ENCODE peak calls at places on chromosomes 1 and 21, in nine cellular contexts. One of them, this sample, is unnamed.

GRCh38 chr1:9294440-9294773 is 1.7 kb downstream of the SPSB1 start:
- DNase-seq in OCI-LY7: peak; percentile 38
- DNase-seq in naive thymus-derived CD4-positive, alpha-beta T cell: no peak
- DNase-seq in tibial artery: no peak
- DNase-seq in heart right ventricle: no peak
- DNase-seq in A673: peak; percentile 74
- DNase-seq in left ventricle myocardium inferior: no peak
- DNase-seq in testis: no peak
- DNase-seq in Panc1: no peak
- DNase-seq in this sample: peak; percentile 54

GRCh38 chr1:98468111-98468717 is 193.3 kb upstream of the SNX7 start:
- DNase-seq in OCI-LY7: peak; percentile 6
- DNase-seq in naive thymus-derived CD4-positive, alpha-beta T cell: no peak
- DNase-seq in tibial artery: no peak
- DNase-seq in heart right ventricle: no peak
- DNase-seq in A673: peak; percentile 80
- DNase-seq in left ventricle myocardium inferior: no peak
- DNase-seq in testis: no peak
- DNase-seq in Panc1: peak; percentile 42
- DNase-seq in this sample: no peak

GRCh38 chr21:26954591-26955214 is 12.2 kb downstream of the ADAMTS5 start:
- DNase-seq in OCI-LY7: no peak
- DNase-seq in naive thymus-derived CD4-positive, alpha-beta T cell: no peak
- DNase-seq in tibial artery: no peak
- DNase-seq in heart right ventricle: no peak
- DNase-seq in A673: no peak
- DNase-seq in left ventricle myocardium inferior: no peak
- DNase-seq in testis: no peak
- DNase-seq in Panc1: no peak
- DNase-seq in this sample: no peak

GRCh38 chr1:1422465-1423244 is 1.6 kb upstream of the ANKRD65 start:
- DNase-seq in OCI-LY7: no peak
- DNase-seq in naive thymus-derived CD4-positive, alpha-beta T cell: no peak
- DNase-seq in tibial artery: no peak
- DNase-seq in heart right ventricle: no peak
- DNase-seq in A673: no peak
- DNase-seq in left ventricle myocardium inferior: no peak
- DNase-seq in testis: no peak
- DNase-seq in Panc1: no peak
- DNase-seq in this sample: no peak

GRCh38 chr1:23804183-23804582 is 3.6 kb upstream of the GALE start:
- DNase-seq in OCI-LY7: no peak
- DNase-seq in naive thymus-derived CD4-positive, alpha-beta T cell: no peak
- DNase-seq in tibial artery: no peak
- DNase-seq in heart right ventricle: no peak
- DNase-seq in A673: no peak
- DNase-seq in left ventricle myocardium inferior: no peak
- DNase-seq in testis: no peak
- DNase-seq in Panc1: no peak
- DNase-seq in this sample: no peak

GRCh38 chr1:76240321-76240720 is 165.8 kb downstream of the ST6GALNAC3 start:
- DNase-seq in OCI-LY7: peak; percentile 10
- DNase-seq in naive thymus-derived CD4-positive, alpha-beta T cell: no peak
- DNase-seq in tibial artery: no peak
- DNase-seq in heart right ventricle: no peak
- DNase-seq in A673: no peak
- DNase-seq in left ventricle myocardium inferior: no peak
- DNase-seq in testis: no peak
- DNase-seq in Panc1: no peak
- DNase-seq in this sample: no peak

GRCh38 chr1:238581332-238581731 is 690.6 kb upstream of the ZP4 start:
- DNase-seq in OCI-LY7: no peak
- DNase-seq in naive thymus-derived CD4-positive, alpha-beta T cell: no peak
- DNase-seq in tibial artery: no peak
- DNase-seq in heart right ventricle: no peak
- DNase-seq in A673: no peak
- DNase-seq in left ventricle myocardium inferior: no peak
- DNase-seq in testis: no peak
- DNase-seq in Panc1: no peak
- DNase-seq in this sample: no peak

GRCh38 chr1:205474571-205474970 is 18.7 kb upstream of the BLACAT1 start:
- DNase-seq in OCI-LY7: no peak
- DNase-seq in naive thymus-derived CD4-positive, alpha-beta T cell: no peak
- DNase-seq in tibial artery: no peak
- DNase-seq in heart right ventricle: no peak
- DNase-seq in A673: no peak
- DNase-seq in left ventricle myocardium inferior: no peak
- DNase-seq in testis: no peak
- DNase-seq in Panc1: no peak
- DNase-seq in this sample: no peak

GRCh38 chr1:179831852-179832699 is 45.5 kb downstream of the TOR1AIP2 start:
- DNase-seq in OCI-LY7: no peak
- DNase-seq in naive thymus-derived CD4-positive, alpha-beta T cell: peak; percentile 78
- DNase-seq in tibial artery: no peak
- DNase-seq in heart right ventricle: no peak
- DNase-seq in A673: no peak
- DNase-seq in left ventricle myocardium inferior: no peak
- DNase-seq in testis: peak; percentile 12
- DNase-seq in Panc1: no peak
- DNase-seq in this sample: no peak

GRCh38 chr1:206694551-206695124 is 9.9 kb downstream of the MAPKAPK2 start:
- DNase-seq in OCI-LY7: no peak
- DNase-seq in naive thymus-derived CD4-positive, alpha-beta T cell: no peak
- DNase-seq in tibial artery: no peak
- DNase-seq in heart right ventricle: no peak
- DNase-seq in A673: no peak
- DNase-seq in left ventricle myocardium inferior: no peak
- DNase-seq in testis: no peak
- DNase-seq in Panc1: no peak
- DNase-seq in this sample: no peak

GRCh38 chr1:109385417-109385816 is 12.3 kb downstream of the SORT1 start:
- DNase-seq in OCI-LY7: no peak
- DNase-seq in naive thymus-derived CD4-positive, alpha-beta T cell: no peak
- DNase-seq in tibial artery: peak; percentile 91
- DNase-seq in heart right ventricle: peak; percentile 12
- DNase-seq in A673: no peak
- DNase-seq in left ventricle myocardium inferior: peak; percentile 32
- DNase-seq in testis: peak; percentile 82
- DNase-seq in Panc1: no peak
- DNase-seq in this sample: no peak
- H3K4me1 ChIP-seq in OCI-LY7: peaks cover 61% of the 10 kb centered on the region
- H3K4me1 ChIP-seq in naive thymus-derived CD4-positive, alpha-beta T cell: no peaks in the 10 kb centered on the region
- H3K4me1 ChIP-seq in tibial artery: peaks cover 3% of the 10 kb centered on the region
- H3K4me1 ChIP-seq in heart right ventricle: peaks cover 61% of the 10 kb centered on the region
- H3K4me1 ChIP-seq in A673: peaks cover 6% of the 10 kb centered on the region
- H3K4me1 ChIP-seq in left ventricle myocardium inferior: peaks cover 95% of the 10 kb centered on the region
- H3K4me1 ChIP-seq in testis: peaks cover 37% of the 10 kb centered on the region
- H3K4me1 ChIP-seq in Panc1: no peaks in the 10 kb centered on the region
- H3K4me1 ChIP-seq in this sample: peaks cover 90% of the 10 kb centered on the region

DNA sequence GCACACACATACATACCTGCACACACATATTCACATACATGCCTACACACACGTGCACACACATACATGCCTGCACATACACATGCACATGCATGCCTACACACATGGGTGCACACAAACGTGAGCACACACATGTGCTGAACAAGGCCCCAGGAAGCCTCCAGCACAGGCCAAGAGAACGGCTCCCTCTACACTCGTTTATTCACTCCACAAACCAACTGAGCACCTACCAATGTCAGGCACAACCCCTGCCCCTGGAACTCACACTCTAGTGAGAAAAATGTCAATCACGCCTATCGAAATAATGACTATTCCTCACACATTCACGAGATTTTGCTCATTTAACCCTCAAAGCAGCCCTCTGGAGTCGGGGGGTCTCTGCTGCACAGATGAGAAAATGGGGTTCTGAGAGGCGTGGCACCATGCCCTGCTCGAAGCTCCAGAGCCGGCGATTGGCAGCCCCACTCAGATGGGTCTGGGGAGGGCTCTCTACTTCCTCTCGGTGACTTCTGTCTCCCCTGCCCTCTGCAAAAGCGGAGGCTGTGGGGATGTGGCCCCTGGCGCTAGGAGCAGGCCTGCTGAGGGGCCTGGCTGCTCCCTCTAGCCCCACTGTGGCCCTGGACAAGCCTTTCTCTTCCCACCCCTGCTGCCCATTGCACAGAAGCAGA is 90.2 kb upstream of the RUNX3 start:
- DNase-seq in OCI-LY7: no peak
- DNase-seq in naive thymus-derived CD4-positive, alpha-beta T cell: no peak
- DNase-seq in tibial artery: no peak
- DNase-seq in heart right ventricle: no peak
- DNase-seq in A673: no peak
- DNase-seq in left ventricle myocardium inferior: no peak
- DNase-seq in testis: no peak
- DNase-seq in Panc1: no peak
- DNase-seq in this sample: no peak
- H3K4me1 ChIP-seq in OCI-LY7: peaks cover 59% of the 10 kb centered on the region
- H3K4me1 ChIP-seq in naive thymus-derived CD4-positive, alpha-beta T cell: peaks cover 45% of the 10 kb centered on the region
- H3K4me1 ChIP-seq in tibial artery: no peaks in the 10 kb centered on the region
- H3K4me1 ChIP-seq in heart right ventricle: peaks cover 9% of the 10 kb centered on the region
- H3K4me1 ChIP-seq in A673: peaks cover 28% of the 10 kb centered on the region
- H3K4me1 ChIP-seq in left ventricle myocardium inferior: peaks cover 15% of the 10 kb centered on the region
- H3K4me1 ChIP-seq in testis: no peaks in the 10 kb centered on the region
- H3K4me1 ChIP-seq in Panc1: peaks cover 8% of the 10 kb centered on the region
- H3K4me1 ChIP-seq in this sample: no peaks in the 10 kb centered on the region

DNA sequence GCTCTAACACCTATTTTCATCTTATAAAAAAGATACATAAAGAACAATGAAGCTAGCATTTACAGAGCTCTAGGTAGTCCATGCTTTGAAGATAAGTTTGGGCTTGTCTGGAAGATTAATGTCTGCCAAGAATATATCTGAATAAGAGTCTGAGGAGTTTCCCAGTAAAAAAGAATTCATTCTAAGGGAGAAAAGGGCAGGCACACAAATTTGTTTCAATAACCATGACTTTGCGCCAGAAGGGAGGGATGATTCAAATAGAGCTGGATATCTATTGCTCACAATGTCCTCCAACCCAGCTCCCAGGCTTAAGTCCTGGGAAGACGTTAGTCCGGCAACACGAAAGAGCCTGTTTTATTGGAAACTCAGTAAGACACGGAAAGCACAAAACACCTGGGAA is 9.7 kb upstream of the TTLL7 start:
- DNase-seq in OCI-LY7: no peak
- DNase-seq in naive thymus-derived CD4-positive, alpha-beta T cell: no peak
- DNase-seq in tibial artery: no peak
- DNase-seq in heart right ventricle: no peak
- DNase-seq in A673: no peak
- DNase-seq in left ventricle myocardium inferior: no peak
- DNase-seq in testis: no peak
- DNase-seq in Panc1: no peak
- DNase-seq in this sample: no peak
- H3K4me1 ChIP-seq in OCI-LY7: no peaks in the 10 kb centered on the region
- H3K4me1 ChIP-seq in naive thymus-derived CD4-positive, alpha-beta T cell: no peaks in the 10 kb centered on the region
- H3K4me1 ChIP-seq in tibial artery: no peaks in the 10 kb centered on the region
- H3K4me1 ChIP-seq in heart right ventricle: no peaks in the 10 kb centered on the region
- H3K4me1 ChIP-seq in A673: no peaks in the 10 kb centered on the region
- H3K4me1 ChIP-seq in left ventricle myocardium inferior: no peaks in the 10 kb centered on the region
- H3K4me1 ChIP-seq in testis: no peaks in the 10 kb centered on the region
- H3K4me1 ChIP-seq in Panc1: no peaks in the 10 kb centered on the region
- H3K4me1 ChIP-seq in this sample: no peaks in the 10 kb centered on the region

DNA sequence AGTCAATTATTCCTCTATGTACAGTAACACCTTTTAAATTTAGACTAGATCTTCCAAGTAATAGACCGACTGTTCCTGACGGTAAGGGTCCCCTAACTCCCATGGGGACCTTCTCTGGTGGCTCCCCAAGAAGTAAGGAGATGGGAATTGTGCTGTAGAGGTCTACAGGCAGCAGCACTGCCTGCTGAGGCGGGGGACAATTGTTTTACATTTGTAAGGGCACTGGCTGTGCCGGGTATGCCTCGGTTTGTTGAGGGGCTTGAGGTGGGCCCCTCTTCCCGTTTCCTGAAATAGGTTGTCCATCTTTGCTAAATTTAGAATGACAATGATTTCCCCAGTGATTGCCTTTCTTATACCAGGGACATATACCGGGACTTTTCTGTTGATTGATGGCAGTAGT is 13.1 kb upstream of the L1TD1 start:
- DNase-seq in OCI-LY7: no peak
- DNase-seq in naive thymus-derived CD4-positive, alpha-beta T cell: no peak
- DNase-seq in tibial artery: no peak
- DNase-seq in heart right ventricle: no peak
- DNase-seq in A673: no peak
- DNase-seq in left ventricle myocardium inferior: no peak
- DNase-seq in testis: no peak
- DNase-seq in Panc1: no peak
- DNase-seq in this sample: no peak
- H3K4me1 ChIP-seq in OCI-LY7: no peaks in the 10 kb centered on the region
- H3K4me1 ChIP-seq in naive thymus-derived CD4-positive, alpha-beta T cell: no peaks in the 10 kb centered on the region
- H3K4me1 ChIP-seq in tibial artery: no peaks in the 10 kb centered on the region
- H3K4me1 ChIP-seq in heart right ventricle: no peaks in the 10 kb centered on the region
- H3K4me1 ChIP-seq in A673: no peaks in the 10 kb centered on the region
- H3K4me1 ChIP-seq in left ventricle myocardium inferior: peaks cover 9% of the 10 kb centered on the region
- H3K4me1 ChIP-seq in testis: no peaks in the 10 kb centered on the region
- H3K4me1 ChIP-seq in Panc1: no peaks in the 10 kb centered on the region
- H3K4me1 ChIP-seq in this sample: no peaks in the 10 kb centered on the region

GRCh38 chr1:61091455-61091854 is 9.1 kb downstream of the NFIA start:
- DNase-seq in OCI-LY7: no peak
- DNase-seq in naive thymus-derived CD4-positive, alpha-beta T cell: no peak
- DNase-seq in tibial artery: no peak
- DNase-seq in heart right ventricle: no peak
- DNase-seq in A673: no peak
- DNase-seq in left ventricle myocardium inferior: no peak
- DNase-seq in testis: no peak
- DNase-seq in Panc1: no peak
- DNase-seq in this sample: no peak

GRCh38 chr1:61087574-61087973 is 5.2 kb downstream of the NFIA start:
- DNase-seq in OCI-LY7: no peak
- DNase-seq in naive thymus-derived CD4-positive, alpha-beta T cell: no peak
- DNase-seq in tibial artery: no peak
- DNase-seq in heart right ventricle: peak; percentile 33
- DNase-seq in A673: no peak
- DNase-seq in left ventricle myocardium inferior: no peak
- DNase-seq in testis: peak; percentile 58
- DNase-seq in Panc1: no peak
- DNase-seq in this sample: peak; percentile 66

GRCh38 chr1:61088163-61088840 is 5.9 kb downstream of the NFIA start:
- DNase-seq in OCI-LY7: no peak
- DNase-seq in naive thymus-derived CD4-positive, alpha-beta T cell: no peak
- DNase-seq in tibial artery: no peak
- DNase-seq in heart right ventricle: no peak
- DNase-seq in A673: no peak
- DNase-seq in left ventricle myocardium inferior: no peak
- DNase-seq in testis: no peak
- DNase-seq in Panc1: no peak
- DNase-seq in this sample: no peak

GRCh38 chr1:61090546-61090945 is 8.2 kb downstream of the NFIA start:
- DNase-seq in OCI-LY7: no peak
- DNase-seq in naive thymus-derived CD4-positive, alpha-beta T cell: no peak
- DNase-seq in tibial artery: no peak
- DNase-seq in heart right ventricle: no peak
- DNase-seq in A673: no peak
- DNase-seq in left ventricle myocardium inferior: no peak
- DNase-seq in testis: no peak
- DNase-seq in Panc1: no peak
- DNase-seq in this sample: no peak

DNA sequence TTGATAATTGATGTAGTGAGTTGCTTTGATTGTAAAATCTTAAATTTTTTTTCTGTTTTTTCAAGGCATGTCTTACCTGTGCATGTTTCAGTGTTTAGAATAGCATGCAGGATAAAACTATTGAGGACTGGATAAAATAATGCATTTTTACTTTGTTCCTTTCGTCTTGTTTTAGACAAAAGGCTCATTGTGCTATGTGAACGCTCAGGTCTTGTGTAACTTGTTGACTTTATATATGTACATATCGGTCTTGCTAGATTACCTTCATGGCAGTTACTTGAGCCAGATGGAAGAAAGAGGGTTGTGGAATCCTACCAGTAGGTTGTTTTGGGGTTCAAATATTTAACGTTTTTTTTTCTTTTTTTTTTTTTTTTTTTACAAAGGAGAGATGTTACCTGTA is 7.0 kb downstream of the NFIA start:
- DNase-seq in OCI-LY7: no peak
- DNase-seq in naive thymus-derived CD4-positive, alpha-beta T cell: no peak
- DNase-seq in tibial artery: no peak
- DNase-seq in heart right ventricle: no peak
- DNase-seq in A673: no peak
- DNase-seq in left ventricle myocardium inferior: no peak
- DNase-seq in testis: no peak
- DNase-seq in Panc1: no peak
- DNase-seq in this sample: no peak
- H3K4me1 ChIP-seq in OCI-LY7: no peaks in the 10 kb centered on the region
- H3K4me1 ChIP-seq in naive thymus-derived CD4-positive, alpha-beta T cell: no peaks in the 10 kb centered on the region
- H3K4me1 ChIP-seq in tibial artery: no peaks in the 10 kb centered on the region
- H3K4me1 ChIP-seq in heart right ventricle: peaks cover 69% of the 10 kb centered on the region
- H3K4me1 ChIP-seq in A673: peaks cover 64% of the 10 kb centered on the region
- H3K4me1 ChIP-seq in left ventricle myocardium inferior: peaks cover 100% of the 10 kb centered on the region
- H3K4me1 ChIP-seq in testis: peaks cover 30% of the 10 kb centered on the region
- H3K4me1 ChIP-seq in Panc1: peaks cover 57% of the 10 kb centered on the region
- H3K4me1 ChIP-seq in this sample: peaks cover 41% of the 10 kb centered on the region

This sample was measured in psoas muscle.